ENCODE peak calls at places on chromosomes 13 and 19, in four cellular contexts. D is WTC11, N is HepG2, O is K562. A is an unnamed sample.

GRCh38 chr19:47240996-47241918 is 10.3 kb upstream of the BBC3 start:
- DNase-seq in D (peak), N (peak), O (peak), A (no peak)

GRCh38 chr13:31101511-31102170 is 60.1 kb downstream of the HSPH1 start:
- DNase-seq in D (no peak), N (no peak), O (no peak), A (no peak)

GRCh38 chr19:5932146-5932545 is 18.1 kb downstream of the CAPS start:
- DNase-seq in D (no peak), N (no peak), O (no peak), A (no peak)

GRCh38 chr19:28632357-28633076 is 580.4 kb downstream of the UQCRFS1 start:
- DNase-seq in D (no peak), N (no peak), O (no peak), A (no peak)

GRCh38 chr13:50319603-50320296 is 304.5 kb downstream of the KCNRG start:
- DNase-seq in D (no peak), N (peak), O (peak), A (no peak)

GRCh38 chr13:93307651-93308050 is 81.0 kb downstream of the GPC6 start:
- DNase-seq in D (no peak), N (no peak), O (no peak), A (no peak)

GRCh38 chr19:35337081-35337983 is 8.3 kb downstream of the CD22 start:
- DNase-seq in D (no peak), N (no peak), O (no peak), A (no peak)

GRCh38 chr13:21616205-21616604 is 12.2 kb upstream of the MICU2 start:
- DNase-seq in D (no peak), N (no peak), O (no peak), A (no peak)

GRCh38 chr19:4649392-4650094 is 10.2 kb downstream of the TNFAIP8L1 start:
- DNase-seq in D (no peak), N (no peak), O (no peak), A (no peak)

GRCh38 chr19:7000816-7001215 is 20.4 kb downstream of the MBD3L2B start:
- DNase-seq in D (no peak), N (no peak), O (no peak), A (no peak)

GRCh38 chr19:48698046-48698445 is 2.3 kb downstream of the FUT2 start:
- DNase-seq in D (no peak), N (no peak), O (peak), A (no peak)

GRCh38 chr13:50131998-50132936 is 117.0 kb downstream of the KCNRG start:
- DNase-seq in D (peak), N (no peak), O (no peak), A (no peak)

GRCh38 chr13:23470706-23471610 is 37.5 kb upstream of the SACS start:
- DNase-seq in D (no peak), N (peak), O (no peak), A (no peak)

GRCh38 chr19:21314676-21315075 is 14.5 kb downstream of the ZNF708 start:
- DNase-seq in D (no peak), N (no peak), O (no peak), A (no peak)

GRCh38 chr19:32877977-32878745 is 8.6 kb upstream of the SLC7A9 start:
- DNase-seq in D (no peak), N (no peak), O (no peak), A (no peak)

GRCh38 chr13:26440111-26440510 is 117.4 kb upstream of the WASF3 start:
- DNase-seq in D (no peak), N (no peak), O (no peak), A (no peak)

GRCh38 chr13:88919970-88920628 is 1248.9 kb downstream of the SLITRK5 start:
- DNase-seq in D (no peak), N (no peak), O (no peak), A (peak)

GRCh38 chr13:44312898-44313551 is 60.6 kb upstream of the SERP2 start:
- DNase-seq in D (no peak), N (peak), O (no peak), A (no peak)

GRCh38 chr13:24984134-24984533 is 111.8 kb upstream of the PABPC3 start:
- DNase-seq in D (no peak), N (no peak), O (no peak), A (no peak)

GRCh38 chr13:111325146-111325890 is 4.9 kb downstream of the TEX29 start:
- DNase-seq in D (no peak), N (no peak), O (no peak), A (no peak)

GRCh38 chr13:98454389-98454881 is 122.5 kb downstream of the STK24 start:
- DNase-seq in D (no peak), N (peak), O (no peak), A (no peak)

GRCh38 chr19:8220481-8220880 is 11.3 kb downstream of the CERS4 start:
- DNase-seq in D (no peak), N (no peak), O (no peak), A (no peak)

GRCh38 chr19:11530432-11530831 is 1.5 kb upstream of the ECSIT start:
- DNase-seq in D (peak), N (peak), O (peak), A (no peak)

GRCh38 chr13:111317571-111318360 is 2.7 kb upstream of the TEX29 start:
- DNase-seq in D (no peak), N (no peak), O (no peak), A (no peak)

GRCh38 chr19:43623889-43624670 is 4.7 kb upstream of the ZNF428 start:
- DNase-seq in D (peak), N (no peak), O (peak), A (no peak)
- TF ChIP-seq CREM in D (no peak), N (no peak), O (no peak), A (no peak)

GRCh38 chr13:48010698-48011097 is 9.6 kb upstream of the SUCLA2 start:
- DNase-seq in D (no peak), N (no peak), O (no peak), A (no peak)

GRCh38 chr13:48006396-48006795 is 5.3 kb upstream of the SUCLA2 start:
- DNase-seq in D (no peak), N (no peak), O (no peak), A (no peak)

GRCh38 chr13:48014359-48014758 is 13.3 kb upstream of the SUCLA2 start:
- DNase-seq in D (no peak), N (no peak), O (no peak), A (no peak)

GRCh38 chr13:48012668-48013067 is 11.6 kb upstream of the SUCLA2 start:
- DNase-seq in D (no peak), N (no peak), O (no peak), A (no peak)

DNA sequence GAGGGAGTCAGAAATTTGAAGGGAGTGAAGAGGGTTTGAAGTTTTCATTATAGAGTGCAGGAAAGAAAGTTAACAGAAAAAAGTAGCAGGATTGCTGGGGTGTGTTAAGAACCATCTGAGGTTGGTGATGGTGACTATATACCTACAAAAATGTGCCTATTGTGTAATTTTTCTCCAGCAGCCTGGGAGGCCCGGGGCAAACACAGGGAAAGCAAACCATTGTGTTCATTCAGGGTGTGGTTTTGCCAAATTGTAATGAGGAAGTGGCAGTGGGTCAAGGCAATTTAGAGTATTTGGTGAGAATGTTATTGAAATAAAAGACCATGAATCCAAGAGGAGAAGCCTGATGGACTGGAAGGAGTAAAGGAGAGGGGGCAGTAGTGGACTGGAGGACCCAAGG is 8.2 kb upstream of the SUCLA2 start:
- DNase-seq in D (no peak), N (peak), O (no peak), A (no peak)
- TF ChIP-seq SP1 in D (no peak), N (no peak), O (no peak), A (no peak)

GRCh38 chr19:34171539-34171876 is 796 bp upstream of the LSM14A start:
- DNase-seq in D (no peak), N (no peak), O (no peak), A (peak)
- TF ChIP-seq CREM in D (no peak), N (no peak), O (no peak), A (no peak)

GRCh38 chr19:17751103-17751911 is at the start of gene FCHO1:
- DNase-seq in D (no peak), N (peak), O (peak), A (peak)
- TF ChIP-seq SP1 in D (no peak), N (no peak), O (peak), A (peak)

GRCh38 chr19:46049597-46049996 is 8.8 kb upstream of the IGFL4 start:
- DNase-seq in D (peak), N (no peak), O (no peak), A (no peak)
- TF ChIP-seq CREM in D (no peak), N (no peak), O (peak), A (no peak)

GRCh38 chr19:10292789-10293636 is 3.3 kb downstream of the ICAM5 start:
- DNase-seq in D (peak), N (no peak), O (peak), A (no peak)

GRCh38 chr19:10290876-10291553 is 1.3 kb downstream of the ICAM5 start:
- DNase-seq in D (peak), N (peak), O (peak), A (no peak)

GRCh38 chr19:10290439-10290875 is 705 bp downstream of the ICAM5 start:
- DNase-seq in D (peak), N (no peak), O (peak), A (no peak)

GRCh38 chr19:10292206-10292788 is 2.5 kb downstream of the ICAM5 start:
- DNase-seq in D (peak), N (peak), O (peak), A (no peak)

GRCh38 chr19:10291554-10292205 is 1.9 kb downstream of the ICAM5 start:
- DNase-seq in D (no peak), N (no peak), O (peak), A (no peak)
- TF ChIP-seq SP1 in D (no peak), N (no peak), O (no peak), A (no peak)

GRCh38 chr13:51978836-51979556 is 32.3 kb downstream of the ATP7B start:
- DNase-seq in D (no peak), N (peak), O (peak), A (no peak)

GRCh38 chr13:51981355-51981754 is 29.9 kb downstream of the ATP7B start:
- DNase-seq in D (no peak), N (peak), O (no peak), A (no peak)

GRCh38 chr13:51976890-51977289 is 34.4 kb downstream of the ATP7B start:
- DNase-seq in D (no peak), N (no peak), O (no peak), A (no peak)

GRCh38 chr13:51977606-51978005 is 33.6 kb downstream of the ATP7B start:
- DNase-seq in D (no peak), N (no peak), O (no peak), A (no peak)

DNA sequence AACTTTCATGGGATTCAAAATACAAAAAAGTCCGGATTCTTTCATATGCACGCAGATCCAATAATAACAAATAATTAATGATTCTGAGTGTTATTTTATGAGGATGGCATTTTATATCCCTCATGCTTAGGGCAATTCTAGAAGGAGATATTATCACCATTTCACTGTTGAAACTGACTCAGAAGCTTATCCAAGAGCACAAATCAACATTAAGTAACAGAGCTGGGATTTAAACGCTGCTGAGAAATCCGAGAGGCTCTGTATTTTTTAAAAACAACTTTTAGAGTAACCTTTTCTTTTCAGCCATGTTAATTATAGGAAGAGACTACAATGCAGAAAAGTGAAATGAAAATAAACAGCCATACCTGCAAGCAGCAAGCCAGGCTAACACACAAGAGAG is 30.3 kb downstream of the ATP7B start:
- DNase-seq in D (no peak), N (no peak), O (no peak), A (no peak)
- TF ChIP-seq CREM in D (no peak), N (no peak), O (no peak), A (no peak)

A was measured in GM12878.